ENCODE peak calls at places on chromosome 10, in ten cellular contexts. K, Q, F, O, N, L, I, R, T and W are unnamed samples.

GRCh38 chr10:35797187-35797586 is 155.1 kb upstream of the FZD8 start:
- DNase-seq in K (no peak), Q (no peak), F (no peak), O (no peak), N (no peak), L (no peak), I (no peak), R (no peak), T (no peak), W (no peak)

GRCh38 chr10:6275022-6275997 is 72.6 kb downstream of the PFKFB3 start:
- DNase-seq in K (peak; percentile 81), Q (no peak), F (peak; percentile 68), O (peak; percentile 98), N (peak; percentile 12), L (peak; percentile 4), I (peak; percentile 85), R (peak; percentile 69), T (peak; percentile 96), W (peak; percentile 96)

GRCh38 chr10:78510566-78511323 is 477.1 kb downstream of the RPS24 start:
- DNase-seq in K (no peak), Q (no peak), F (no peak), O (no peak), N (no peak), L (no peak), I (no peak), R (no peak), T (no peak), W (no peak)

GRCh38 chr10:104109908-104110662 is 11.9 kb upstream of the SFR1 start:
- DNase-seq in K (no peak), Q (no peak), F (no peak), O (peak; percentile 72), N (no peak), L (no peak), I (no peak), R (no peak), T (no peak), W (no peak)

GRCh38 chr10:34627331-34627730 is 187.8 kb downstream of the PARD3 start:
- DNase-seq in K (no peak), Q (no peak), F (no peak), O (no peak), N (no peak), L (no peak), I (no peak), R (no peak), T (no peak), W (no peak)

GRCh38 chr10:124114696-124115095 is 21.3 kb upstream of the CHST15 start:
- DNase-seq in K (no peak), Q (no peak), F (no peak), O (no peak), N (no peak), L (no peak), I (no peak), R (no peak), T (no peak), W (no peak)

GRCh38 chr10:43679509-43679908 is 30.8 kb upstream of the ZNF32 start:
- DNase-seq in K (peak; percentile 87), Q (no peak), F (peak; percentile 78), O (no peak), N (no peak), L (no peak), I (no peak), R (no peak), T (peak; percentile 87), W (no peak)

GRCh38 chr10:106515206-106515790 is 649.2 kb downstream of the SORCS1 start:
- DNase-seq in K (no peak), Q (no peak), F (no peak), O (no peak), N (no peak), L (no peak), I (no peak), R (no peak), T (no peak), W (no peak)

GRCh38 chr10:110919971-110920881 is 822 bp downstream of the SHOC2 start:
- DNase-seq in K (peak; percentile 59), Q (no peak), F (peak; percentile 36), O (no peak), N (peak; percentile 33), L (peak; percentile 64), I (peak; percentile 3), R (no peak), T (peak; percentile 59), W (no peak)

GRCh38 chr10:84156768-84157167 is 16.8 kb upstream of the GPR15LG start:
- DNase-seq in K (no peak), Q (no peak), F (no peak), O (no peak), N (no peak), L (no peak), I (no peak), R (no peak), T (no peak), W (no peak)

GRCh38 chr10:90032519-90032918 is 331.1 kb downstream of the KIF20B start:
- DNase-seq in K (no peak), Q (no peak), F (no peak), O (no peak), N (no peak), L (no peak), I (no peak), R (no peak), T (no peak), W (no peak)

GRCh38 chr10:24925799-24926198 is 26.6 kb downstream of the PRTFDC1 start:
- DNase-seq in K (no peak), Q (no peak), F (no peak), O (no peak), N (no peak), L (no peak), I (no peak), R (no peak), T (no peak), W (no peak)

GRCh38 chr10:79285315-79286185 is 61.7 kb upstream of the PPIF start:
- DNase-seq in K (no peak), Q (no peak), F (no peak), O (no peak), N (no peak), L (no peak), I (no peak), R (no peak), T (no peak), W (no peak)